ENCODE peak calls at places on chromosomes 4 and X, in seven cellular contexts. One of them, this sample, is unnamed.
A peak's percentile ranks its signal among the peaks of the same experiment; 100 is the strongest.

GRCh38 chr4:102789317-102789717 is 28.5 kb upstream of the MANBA start:
- DNase-seq in dorsolateral prefrontal cortex: no peak
- DNase-seq in cardiac muscle cell: peak; percentile 84
- DNase-seq in SK-N-SH: no peak
- DNase-seq in H9: no peak
- DNase-seq in right lobe of liver: no peak
- DNase-seq in fibroblast of mammary gland: peak; percentile 76
- DNase-seq in this sample: no peak

GRCh38 chr4:1862055-1862911 is 6.3 kb upstream of the LETM1 start:
- DNase-seq in dorsolateral prefrontal cortex: no peak
- DNase-seq in cardiac muscle cell: no peak
- DNase-seq in SK-N-SH: no peak
- DNase-seq in H9: no peak
- DNase-seq in right lobe of liver: no peak
- DNase-seq in fibroblast of mammary gland: no peak
- DNase-seq in this sample: no peak

GRCh38 chrX:2423293-2423692 is 77.5 kb downstream of the DHRSX start:
- DNase-seq in dorsolateral prefrontal cortex: no peak
- DNase-seq in cardiac muscle cell: peak; percentile 28
- DNase-seq in SK-N-SH: no peak
- DNase-seq in H9: no peak
- DNase-seq in right lobe of liver: no peak
- DNase-seq in fibroblast of mammary gland: peak; percentile 75
- DNase-seq in this sample: no peak

GRCh38 chr4:103012085-103012484 is 7.4 kb downstream of the SLC9B1 start:
- DNase-seq in dorsolateral prefrontal cortex: no peak
- DNase-seq in cardiac muscle cell: peak; percentile 85
- DNase-seq in SK-N-SH: no peak
- DNase-seq in H9: no peak
- DNase-seq in right lobe of liver: no peak
- DNase-seq in fibroblast of mammary gland: peak; percentile 72
- DNase-seq in this sample: no peak

GRCh38 chr4:168724960-168725359 is 228.1 kb downstream of the PALLD start:
- DNase-seq in dorsolateral prefrontal cortex: no peak
- DNase-seq in cardiac muscle cell: peak; percentile 49
- DNase-seq in SK-N-SH: no peak
- DNase-seq in H9: no peak
- DNase-seq in right lobe of liver: no peak
- DNase-seq in fibroblast of mammary gland: peak; percentile 72
- DNase-seq in this sample: no peak

GRCh38 chr4:165502919-165503907 is 124.4 kb downstream of the CPE start:
- DNase-seq in dorsolateral prefrontal cortex: no peak
- DNase-seq in cardiac muscle cell: peak; percentile 87
- DNase-seq in SK-N-SH: no peak
- DNase-seq in H9: no peak
- DNase-seq in right lobe of liver: no peak
- DNase-seq in fibroblast of mammary gland: peak; percentile 85
- DNase-seq in this sample: no peak

GRCh38 chrX:8731579-8732395 is at the start of gene ANOS1:
- DNase-seq in dorsolateral prefrontal cortex: no peak
- DNase-seq in cardiac muscle cell: peak; percentile 72
- DNase-seq in SK-N-SH: peak; percentile 58
- DNase-seq in H9: peak; percentile 80
- DNase-seq in right lobe of liver: peak; percentile 44
- DNase-seq in fibroblast of mammary gland: no peak
- DNase-seq in this sample: no peak

GRCh38 chr4:24244663-24245519 is 339.5 kb downstream of the DHX15 start:
- DNase-seq in dorsolateral prefrontal cortex: no peak
- DNase-seq in cardiac muscle cell: peak; percentile 24
- DNase-seq in SK-N-SH: no peak
- DNase-seq in H9: no peak
- DNase-seq in right lobe of liver: no peak
- DNase-seq in fibroblast of mammary gland: peak; percentile 16
- DNase-seq in this sample: no peak

GRCh38 chrX:51144828-51145442 is 187.7 kb upstream of the NUDT10 start:
- DNase-seq in dorsolateral prefrontal cortex: no peak
- DNase-seq in cardiac muscle cell: peak; percentile 40
- DNase-seq in SK-N-SH: peak; percentile 48
- DNase-seq in H9: peak; percentile 51
- DNase-seq in right lobe of liver: no peak
- DNase-seq in fibroblast of mammary gland: peak; percentile 43
- DNase-seq in this sample: no peak

GRCh38 chrX:94831364-94831763 is 1157.4 kb downstream of the FAM133A start:
- DNase-seq in dorsolateral prefrontal cortex: no peak
- DNase-seq in cardiac muscle cell: peak; percentile 6
- DNase-seq in SK-N-SH: peak; percentile 3
- DNase-seq in H9: no peak
- DNase-seq in right lobe of liver: no peak
- DNase-seq in fibroblast of mammary gland: peak; percentile 28
- DNase-seq in this sample: no peak

GRCh38 chrX:46599051-46599560 is 25.5 kb downstream of the CHST7 start:
- DNase-seq in dorsolateral prefrontal cortex: no peak
- DNase-seq in cardiac muscle cell: no peak
- DNase-seq in SK-N-SH: no peak
- DNase-seq in H9: no peak
- DNase-seq in right lobe of liver: no peak
- DNase-seq in fibroblast of mammary gland: no peak
- DNase-seq in this sample: no peak

GRCh38 chr4:128524311-128524710 is 236.7 kb upstream of the PGRMC2 start:
- DNase-seq in dorsolateral prefrontal cortex: no peak
- DNase-seq in cardiac muscle cell: peak; percentile 86
- DNase-seq in SK-N-SH: no peak
- DNase-seq in H9: no peak
- DNase-seq in right lobe of liver: no peak
- DNase-seq in fibroblast of mammary gland: peak; percentile 95
- DNase-seq in this sample: no peak

GRCh38 chr4:11765849-11766453 is 337.3 kb upstream of the HS3ST1 start:
- DNase-seq in dorsolateral prefrontal cortex: no peak
- DNase-seq in cardiac muscle cell: peak; percentile 70
- DNase-seq in SK-N-SH: peak; percentile 26
- DNase-seq in H9: peak; percentile 32
- DNase-seq in right lobe of liver: no peak
- DNase-seq in fibroblast of mammary gland: peak; percentile 59
- DNase-seq in this sample: no peak

GRCh38 chr4:184617611-184618196 is 31.5 kb downstream of the CASP3 start:
- DNase-seq in dorsolateral prefrontal cortex: no peak
- DNase-seq in cardiac muscle cell: peak; percentile 55
- DNase-seq in SK-N-SH: no peak
- DNase-seq in H9: peak; percentile 71
- DNase-seq in right lobe of liver: peak; percentile 22
- DNase-seq in fibroblast of mammary gland: no peak
- DNase-seq in this sample: no peak

GRCh38 chr4:56080384-56080783 is 131.6 kb downstream of the CEP135 start:
- DNase-seq in dorsolateral prefrontal cortex: no peak
- DNase-seq in cardiac muscle cell: peak; percentile 8
- DNase-seq in SK-N-SH: no peak
- DNase-seq in H9: no peak
- DNase-seq in right lobe of liver: no peak
- DNase-seq in fibroblast of mammary gland: no peak
- DNase-seq in this sample: no peak

GRCh38 chr4:61828960-61829359 is 628.8 kb downstream of the ADGRL3 start:
- DNase-seq in dorsolateral prefrontal cortex: no peak
- DNase-seq in cardiac muscle cell: no peak
- DNase-seq in SK-N-SH: no peak
- DNase-seq in H9: no peak
- DNase-seq in right lobe of liver: no peak
- DNase-seq in fibroblast of mammary gland: no peak
- DNase-seq in this sample: no peak

GRCh38 chrX:30906726-30907125 is 17.7 kb upstream of the TAB3 start:
- DNase-seq in dorsolateral prefrontal cortex: no peak
- DNase-seq in cardiac muscle cell: peak; percentile 20
- DNase-seq in SK-N-SH: no peak
- DNase-seq in H9: no peak
- DNase-seq in right lobe of liver: no peak
- DNase-seq in fibroblast of mammary gland: peak; percentile 58
- DNase-seq in this sample: no peak

GRCh38 chr4:189917161-189917891 is 23.3 kb upstream of the FRG1 start:
- DNase-seq in dorsolateral prefrontal cortex: no peak
- DNase-seq in cardiac muscle cell: no peak
- DNase-seq in SK-N-SH: no peak
- DNase-seq in H9: no peak
- DNase-seq in right lobe of liver: no peak
- DNase-seq in fibroblast of mammary gland: no peak
- DNase-seq in this sample: no peak

DNA sequence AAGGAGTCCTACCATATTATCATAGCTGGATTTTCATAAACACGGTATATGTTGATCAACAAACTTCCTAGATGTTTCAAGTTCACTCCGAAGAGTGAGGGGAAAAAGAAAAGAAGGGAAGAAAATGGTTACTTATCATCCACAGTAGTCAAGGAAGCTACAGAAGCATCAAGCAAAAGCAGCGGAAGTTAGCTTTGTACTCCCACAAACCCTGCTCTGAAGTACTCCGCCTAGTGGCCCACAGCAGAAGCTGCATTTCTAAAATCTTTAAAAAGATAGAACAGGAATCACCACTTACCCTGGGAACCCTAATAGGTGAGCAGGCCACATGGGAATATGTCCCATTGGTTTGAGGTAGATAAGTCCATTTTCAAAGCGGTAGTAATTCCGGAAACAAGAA is 28.5 kb upstream of the FRG1 start:
- DNase-seq in dorsolateral prefrontal cortex: no peak
- DNase-seq in cardiac muscle cell: no peak
- DNase-seq in SK-N-SH: no peak
- DNase-seq in H9: no peak
- DNase-seq in right lobe of liver: no peak
- DNase-seq in fibroblast of mammary gland: no peak
- DNase-seq in this sample: no peak
- TF ChIP-seq CTCF in dorsolateral prefrontal cortex: peak; percentile 28
- TF ChIP-seq CTCF in cardiac muscle cell: peak; percentile 28
- TF ChIP-seq CTCF in SK-N-SH: peak; percentile 58
- TF ChIP-seq CTCF in H9: peak; percentile 67
- TF ChIP-seq CTCF in right lobe of liver: peak; percentile 26
- TF ChIP-seq CTCF in fibroblast of mammary gland: peak; percentile 55
- TF ChIP-seq CTCF in this sample: peak; percentile 16

GRCh38 chrX:111168314-111168713 is 72.3 kb downstream of the PAK3 start:
- DNase-seq in dorsolateral prefrontal cortex: no peak
- DNase-seq in cardiac muscle cell: peak; percentile 11
- DNase-seq in SK-N-SH: peak; percentile 3
- DNase-seq in H9: peak; percentile 29
- DNase-seq in right lobe of liver: no peak
- DNase-seq in fibroblast of mammary gland: peak; percentile 53
- DNase-seq in this sample: no peak

GRCh38 chrX:111169141-111169540 is 73.2 kb downstream of the PAK3 start:
- DNase-seq in dorsolateral prefrontal cortex: no peak
- DNase-seq in cardiac muscle cell: no peak
- DNase-seq in SK-N-SH: no peak
- DNase-seq in H9: no peak
- DNase-seq in right lobe of liver: no peak
- DNase-seq in fibroblast of mammary gland: no peak
- DNase-seq in this sample: no peak

GRCh38 chrX:111165902-111166301 is 69.9 kb downstream of the PAK3 start:
- DNase-seq in dorsolateral prefrontal cortex: no peak
- DNase-seq in cardiac muscle cell: no peak
- DNase-seq in SK-N-SH: no peak
- DNase-seq in H9: no peak
- DNase-seq in right lobe of liver: no peak
- DNase-seq in fibroblast of mammary gland: no peak
- DNase-seq in this sample: no peak

GRCh38 chrX:111167334-111167733 is 71.3 kb downstream of the PAK3 start:
- DNase-seq in dorsolateral prefrontal cortex: no peak
- DNase-seq in cardiac muscle cell: no peak
- DNase-seq in SK-N-SH: no peak
- DNase-seq in H9: no peak
- DNase-seq in right lobe of liver: no peak
- DNase-seq in fibroblast of mammary gland: no peak
- DNase-seq in this sample: no peak

DNA sequence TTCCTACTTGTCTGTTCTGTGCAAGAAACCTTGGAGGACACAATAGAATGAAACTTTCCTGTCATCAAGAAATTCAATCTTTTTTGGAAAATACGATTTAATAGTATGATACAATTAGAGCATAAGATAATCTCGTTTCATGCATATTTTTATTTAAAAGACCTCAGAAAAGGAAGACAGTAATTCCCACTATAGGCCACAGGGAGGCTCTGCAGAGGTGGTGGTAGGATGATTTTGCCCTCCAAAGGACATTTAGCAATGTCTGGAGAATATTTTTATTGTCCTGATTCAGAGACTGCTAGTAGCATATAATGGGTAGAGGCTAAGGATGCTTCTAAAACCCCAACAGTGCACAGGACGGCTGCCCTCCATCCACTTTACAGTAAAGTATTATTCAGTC is 68.7 kb downstream of the PAK3 start:
- DNase-seq in dorsolateral prefrontal cortex: no peak
- DNase-seq in cardiac muscle cell: peak; percentile 3
- DNase-seq in SK-N-SH: peak; percentile 2
- DNase-seq in H9: no peak
- DNase-seq in right lobe of liver: no peak
- DNase-seq in fibroblast of mammary gland: peak; percentile 29
- DNase-seq in this sample: no peak
- TF ChIP-seq CTCF in dorsolateral prefrontal cortex: peak; percentile 45
- TF ChIP-seq CTCF in cardiac muscle cell: peak; percentile 22
- TF ChIP-seq CTCF in SK-N-SH: peak; percentile 57
- TF ChIP-seq CTCF in H9: peak; percentile 79
- TF ChIP-seq CTCF in right lobe of liver: peak; percentile 28
- TF ChIP-seq CTCF in fibroblast of mammary gland: peak; percentile 61
- TF ChIP-seq CTCF in this sample: peak; percentile 39

DNA sequence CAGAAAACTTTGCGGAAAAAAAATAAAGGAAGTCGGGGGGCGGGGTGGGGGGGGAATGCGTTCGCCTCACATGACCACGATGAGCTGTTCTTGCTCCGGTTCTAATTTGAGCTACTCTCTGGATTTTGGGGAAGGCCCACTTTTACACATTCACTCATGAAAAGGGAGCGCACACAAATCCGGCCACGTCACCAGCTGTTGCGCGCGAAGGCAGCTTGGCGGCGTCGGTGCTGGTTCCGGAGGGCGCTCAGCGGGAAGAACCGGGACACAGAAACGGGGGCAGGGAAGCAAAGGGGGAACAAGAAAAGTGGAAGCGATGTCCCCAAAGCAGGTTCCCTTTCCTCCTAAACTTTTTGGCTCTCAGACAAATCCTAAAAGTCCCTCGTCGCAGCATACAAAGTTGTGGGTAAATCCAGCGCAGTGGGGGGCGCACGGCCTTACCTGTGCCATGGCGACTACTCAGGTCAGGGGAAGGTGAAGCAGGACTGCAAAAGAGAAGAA is 590 bp downstream of the ANXA5 start:
- DNase-seq in dorsolateral prefrontal cortex: peak; percentile 50
- DNase-seq in cardiac muscle cell: peak; percentile 87
- DNase-seq in SK-N-SH: peak; percentile 26
- DNase-seq in H9: no peak
- DNase-seq in right lobe of liver: peak; percentile 84
- DNase-seq in fibroblast of mammary gland: peak; percentile 86
- DNase-seq in this sample: no peak
- TF ChIP-seq CTCF in dorsolateral prefrontal cortex: peak; percentile 23
- TF ChIP-seq CTCF in cardiac muscle cell: peak; percentile 31
- TF ChIP-seq CTCF in SK-N-SH: no peak
- TF ChIP-seq CTCF in H9: no peak
- TF ChIP-seq CTCF in right lobe of liver: peak; percentile 14
- TF ChIP-seq CTCF in fibroblast of mammary gland: peak; percentile 8
- TF ChIP-seq CTCF in this sample: no peak

DNA sequence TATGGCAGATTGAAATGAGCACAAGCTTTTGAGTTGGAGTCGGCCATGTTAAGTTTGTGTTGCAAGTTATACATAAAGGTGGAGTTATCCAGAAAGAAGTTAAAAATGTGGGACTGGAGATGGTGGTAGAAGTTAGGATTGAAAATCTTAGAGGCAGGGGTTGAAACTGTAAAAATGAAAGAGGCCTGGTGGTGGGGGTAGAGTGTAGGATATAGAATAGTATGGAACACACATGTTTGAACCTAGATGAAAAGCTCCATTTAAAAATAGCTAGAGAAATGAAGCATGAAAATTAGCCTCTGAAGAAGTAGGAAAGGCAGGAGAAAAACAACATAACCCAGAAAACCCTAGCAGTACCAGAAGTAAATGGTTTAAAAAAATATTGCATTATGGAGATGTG is 131.8 kb upstream of the ENPEP start:
- DNase-seq in dorsolateral prefrontal cortex: no peak
- DNase-seq in cardiac muscle cell: peak; percentile 30
- DNase-seq in SK-N-SH: peak; percentile 4
- DNase-seq in H9: no peak
- DNase-seq in right lobe of liver: no peak
- DNase-seq in fibroblast of mammary gland: peak; percentile 2
- DNase-seq in this sample: no peak
- TF ChIP-seq CTCF in dorsolateral prefrontal cortex: no peak
- TF ChIP-seq CTCF in cardiac muscle cell: peak; percentile 44
- TF ChIP-seq CTCF in SK-N-SH: peak; percentile 41
- TF ChIP-seq CTCF in H9: peak; percentile 69
- TF ChIP-seq CTCF in right lobe of liver: peak; percentile 26
- TF ChIP-seq CTCF in fibroblast of mammary gland: peak; percentile 32
- TF ChIP-seq CTCF in this sample: peak; percentile 46